ENCODE peak calls at places on chromosomes 3 and 15, in four cellular contexts. R is SK-N-SH, Z is GM06990, T is GM12865. N is an unnamed sample.
A peak's percentile ranks its signal among the peaks of the same experiment; 100 is the strongest.

GRCh38 chr3:186996356-186996755 is 66.0 kb downstream of the ST6GAL1 start:
- DNase-seq in R (no peak), Z (no peak), T (peak; percentile 83), N (no peak)

GRCh38 chr15:101657968-101658784 is 6.0 kb upstream of the TM2D3 start:
- DNase-seq in R (no peak), Z (no peak), T (no peak), N (no peak)

GRCh38 chr15:98515186-98515585 is 133.2 kb upstream of the IGF1R start:
- DNase-seq in R (no peak), Z (no peak), T (no peak), N (no peak)

GRCh38 chr3:178325330-178325729 is 210.9 kb upstream of the KCNMB2 start:
- DNase-seq in R (peak; percentile 22), Z (no peak), T (no peak), N (peak; percentile 75)

GRCh38 chr15:63232943-63233342 is 43.5 kb downstream of the RAB8B start:
- DNase-seq in R (no peak), Z (no peak), T (no peak), N (peak; percentile 40)

GRCh38 chr15:99485153-99485947 is 80.4 kb upstream of the MEF2A start:
- DNase-seq in R (no peak), Z (no peak), T (no peak), N (no peak)

GRCh38 chr15:92709064-92709463 is 53.5 kb upstream of the FAM174B start:
- DNase-seq in R (peak; percentile 49), Z (no peak), T (no peak), N (no peak)

GRCh38 chr15:43930556-43930955 is 103.8 kb downstream of the WDR76 start:
- DNase-seq in R (no peak), Z (no peak), T (peak; percentile 46), N (no peak)

GRCh38 chr3:134018850-134019249 is 10.9 kb downstream of the SLCO2A1 start:
- DNase-seq in R (no peak), Z (no peak), T (no peak), N (no peak)

GRCh38 chr15:39573844-39574243 is 7.0 kb upstream of the THBS1 start:
- DNase-seq in R (no peak), Z (no peak), T (no peak), N (peak; percentile 73)

GRCh38 chr3:97793415-97794019 is 28.3 kb upstream of the CRYBG3 start:
- DNase-seq in R (peak; percentile 30), Z (peak; percentile 9), T (peak; percentile 69), N (peak; percentile 55)

GRCh38 chr3:9105421-9105820 is 142.1 kb upstream of the RAD18 start:
- DNase-seq in R (no peak), Z (no peak), T (no peak), N (no peak)

GRCh38 chr3:36512561-36512960 is 132.3 kb downstream of the STAC start:
- DNase-seq in R (no peak), Z (no peak), T (no peak), N (peak; percentile 60)

GRCh38 chr3:72317491-72317890 is 530.8 kb downstream of the SHQ1 start:
- DNase-seq in R (no peak), Z (no peak), T (no peak), N (peak; percentile 44)

GRCh38 chr15:101207867-101208288 is 44.0 kb downstream of the CHSY1 start:
- DNase-seq in R (no peak), Z (no peak), T (no peak), N (peak; percentile 80)

GRCh38 chr3:34012102-34012461 is 213.7 kb downstream of the PDCD6IP start:
- DNase-seq in R (peak; percentile 18), Z (no peak), T (no peak), N (peak; percentile 95)

GRCh38 chr15:60389261-60390077 is 8.3 kb downstream of the ANXA2 start:
- DNase-seq in R (no peak), Z (peak; percentile 27), T (peak; percentile 72), N (peak; percentile 31)

GRCh38 chr3:31361391-31362273 is 171.1 kb upstream of the STT3B start:
- DNase-seq in R (no peak), Z (no peak), T (no peak), N (peak; percentile 82)

GRCh38 chr3:110871869-110872268 is 199.7 kb upstream of the NECTIN3 start:
- DNase-seq in R (no peak), Z (no peak), T (no peak), N (no peak)

GRCh38 chr3:56732109-56732508 is 49.0 kb upstream of the TASOR start:
- DNase-seq in R (no peak), Z (no peak), T (no peak), N (no peak)

GRCh38 chr3:191648787-191649186 is 187.8 kb downstream of the PYDC2 start:
- DNase-seq in R (no peak), Z (no peak), T (no peak), N (no peak)

GRCh38 chr3:136078421-136079364 is 113.2 kb downstream of the PPP2R3A start:
- DNase-seq in R (peak; percentile 15), Z (no peak), T (peak; percentile 47), N (peak; percentile 42)

GRCh38 chr15:48244923-48245322 is 38.8 kb downstream of the SLC12A1 start:
- DNase-seq in R (no peak), Z (no peak), T (no peak), N (peak; percentile 36)

GRCh38 chr3:76308541-76308940 is 523.2 kb upstream of the ZNF717 start:
- DNase-seq in R (no peak), Z (no peak), T (no peak), N (peak; percentile 28)

GRCh38 chr3:60754617-60755016 is 496.6 kb downstream of the FHIT start:
- DNase-seq in R (no peak), Z (no peak), T (no peak), N (peak; percentile 80)

GRCh38 chr15:68199340-68199739 is 5.8 kb downstream of the CALML4 start:
- DNase-seq in R (peak; percentile 25), Z (no peak), T (no peak), N (no peak)

GRCh38 chr15:83312046-83312445 is 27.6 kb upstream of the BNC1 start:
- DNase-seq in R (no peak), Z (no peak), T (no peak), N (no peak)

GRCh38 chr15:77148191-77148590 is 77.3 kb upstream of the TSPAN3 start:
- DNase-seq in R (no peak), Z (no peak), T (no peak), N (no peak)

GRCh38 chr15:76185716-76186115 is 125.6 kb downstream of the ETFA start:
- DNase-seq in R (no peak), Z (peak; percentile 31), T (peak; percentile 65), N (peak; percentile 74)

GRCh38 chr15:40985541-40986330 is 32.5 kb downstream of the CHAC1 start:
- DNase-seq in R (no peak), Z (no peak), T (no peak), N (peak; percentile 59)

GRCh38 chr3:52358362-52358940 is 42.3 kb downstream of the DNAH1 start:
- DNase-seq in R (no peak), Z (no peak), T (no peak), N (no peak)

GRCh38 chr3:10353661-10354372 is 32.9 kb upstream of the SEC13 start:
- DNase-seq in R (peak; percentile 49), Z (no peak), T (no peak), N (no peak)

GRCh38 chr3:71724584-71725278 is 471 bp downstream of the EIF4E3 start:
- DNase-seq in R (peak; percentile 80), Z (peak; percentile 29), T (peak; percentile 15), N (no peak)

GRCh38 chr3:179005213-179005612 is 66.4 kb downstream of the ZMAT3 start:
- DNase-seq in R (no peak), Z (no peak), T (no peak), N (no peak)

GRCh38 chr3:52982839-52983238 is 63.0 kb downstream of the SFMBT1 start:
- DNase-seq in R (no peak), Z (no peak), T (peak; percentile 32), N (no peak)

GRCh38 chr15:25438601-25439455 is at the start of gene UBE3A:
- DNase-seq in R (peak; percentile 95), Z (peak; percentile 96), T (peak; percentile 97), N (peak; percentile 91)
- TF ChIP-seq CTCF in R (no peak), Z (peak; percentile 9), T (no peak), N (peak; percentile 22)

GRCh38 chr3:69838696-69839515 is 99.6 kb downstream of the MITF start:
- DNase-seq in R (no peak), Z (no peak), T (no peak), N (peak; percentile 17)

GRCh38 chr3:69842789-69843188 is 103.5 kb downstream of the MITF start:
- DNase-seq in R (no peak), Z (no peak), T (no peak), N (no peak)

GRCh38 chr3:69833591-69833990 is 94.3 kb downstream of the MITF start:
- DNase-seq in R (no peak), Z (no peak), T (no peak), N (no peak)

GRCh38 chr3:69838217-69838616 is 99.0 kb downstream of the MITF start:
- DNase-seq in R (peak; percentile 26), Z (no peak), T (no peak), N (peak; percentile 95)
- H3K4me3 ChIP-seq in R (peak overlapping the region; percentile 16), Z (no peak overlapping the region), T (no peak overlapping the region), N (no peak overlapping the region)

DNA sequence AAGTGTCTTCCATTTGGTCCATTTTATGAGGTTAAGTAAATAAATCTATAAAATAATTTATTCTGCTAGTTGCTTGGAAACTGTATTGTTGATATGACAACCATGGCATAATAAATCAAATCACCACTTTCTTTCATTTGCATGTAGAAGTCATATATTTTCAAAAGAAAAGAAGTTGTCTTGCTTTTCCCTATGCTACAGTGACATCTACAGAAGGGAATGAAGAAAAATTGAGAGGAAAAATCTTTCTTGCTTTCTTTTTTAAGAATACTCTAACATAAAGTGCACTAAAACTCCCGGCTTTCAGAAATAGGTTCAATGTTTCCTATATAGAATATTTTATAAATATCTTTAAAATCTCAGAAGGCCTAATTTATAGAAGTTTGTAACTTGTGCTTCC is 228.4 kb downstream of the ZBBX start:
- DNase-seq in R (no peak), Z (no peak), T (no peak), N (no peak)
- TF ChIP-seq CTCF in R (no peak), Z (no peak), T (no peak), N (no peak)

GRCh38 chr15:96322401-96323249 is 7.9 kb upstream of the NR2F2 start:
- DNase-seq in R (no peak), Z (no peak), T (no peak), N (no peak)

GRCh38 chr15:96323250-96324162 is 7.0 kb upstream of the NR2F2 start:
- DNase-seq in R (no peak), Z (no peak), T (no peak), N (no peak)

GRCh38 chr15:96321422-96322391 is 8.8 kb upstream of the NR2F2 start:
- DNase-seq in R (no peak), Z (no peak), T (no peak), N (no peak)

GRCh38 chr15:96324192-96324895 is 6.2 kb upstream of the NR2F2 start:
- DNase-seq in R (no peak), Z (no peak), T (no peak), N (no peak)

DNA sequence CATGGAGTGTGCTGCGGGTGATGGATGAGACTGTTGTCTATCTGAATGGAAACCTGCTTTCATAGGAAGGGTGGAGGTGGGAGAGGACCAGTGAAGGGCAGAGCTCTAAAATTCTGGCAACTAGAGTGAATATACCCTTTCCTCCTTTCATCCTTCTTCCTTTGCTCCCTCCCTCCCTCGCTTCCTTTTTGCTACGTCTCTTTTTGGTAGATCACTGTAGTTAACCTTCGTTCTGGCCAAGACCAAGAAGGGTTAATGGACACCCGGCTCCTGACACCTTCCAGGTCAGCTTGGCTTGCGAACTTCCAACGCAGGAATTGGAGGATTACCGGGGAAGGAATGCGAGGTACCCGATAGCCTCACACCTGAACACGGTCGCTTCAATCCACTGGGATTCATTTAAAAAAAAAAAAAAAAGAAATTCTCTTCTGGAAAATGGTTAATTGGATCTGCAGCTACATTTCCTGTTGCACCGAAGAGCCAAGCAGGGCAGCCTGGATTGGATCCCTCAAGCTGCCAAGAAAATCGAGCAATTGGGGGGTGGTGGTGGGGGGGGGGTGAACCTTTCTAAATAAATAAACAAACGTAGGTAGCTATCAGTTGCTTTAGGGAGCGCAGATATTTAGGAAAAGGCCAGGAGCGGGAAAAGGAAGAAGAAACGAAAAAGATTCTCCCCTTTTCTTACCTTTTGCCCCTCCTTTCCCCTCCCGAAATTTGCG is 9.6 kb upstream of the NR2F2 start:
- DNase-seq in R (no peak), Z (no peak), T (no peak), N (no peak)
- H3K4me3 ChIP-seq in R (no peak overlapping the region), Z (no peak overlapping the region), T (no peak overlapping the region), N (peak overlapping the region; percentile 47)

N was measured in AG10803.